ENCODE peak calls at places on chromosomes 11 and 22, in eight cellular contexts. One of them, this sample, is unnamed.

GRCh38 chr22:25645266-25645665 is 80.8 kb downstream of the GRK3 start:
- DNase-seq in body of pancreas: no peak
- DNase-seq in naive thymus-derived CD4-positive, alpha-beta T cell: no peak
- DNase-seq in breast epithelium: no peak
- DNase-seq in effector memory CD4-positive, alpha-beta T cell: no peak
- DNase-seq in lower lobe of right lung: no peak
- DNase-seq in CD8-positive, alpha-beta memory T cell: no peak
- DNase-seq in uterus: no peak
- DNase-seq in this sample: no peak

GRCh38 chr11:125351045-125351867 is 144.8 kb downstream of the FEZ1 start:
- DNase-seq in body of pancreas: no peak
- DNase-seq in naive thymus-derived CD4-positive, alpha-beta T cell: no peak
- DNase-seq in breast epithelium: no peak
- DNase-seq in effector memory CD4-positive, alpha-beta T cell: no peak
- DNase-seq in lower lobe of right lung: peak
- DNase-seq in CD8-positive, alpha-beta memory T cell: no peak
- DNase-seq in uterus: no peak
- DNase-seq in this sample: no peak

GRCh38 chr11:86374586-86374985 is at the start of gene CCDC81:
- DNase-seq in body of pancreas: peak
- DNase-seq in naive thymus-derived CD4-positive, alpha-beta T cell: no peak
- DNase-seq in breast epithelium: no peak
- DNase-seq in effector memory CD4-positive, alpha-beta T cell: no peak
- DNase-seq in lower lobe of right lung: peak
- DNase-seq in CD8-positive, alpha-beta memory T cell: no peak
- DNase-seq in uterus: no peak
- DNase-seq in this sample: no peak

GRCh38 chr11:90845799-90846198 is 623.0 kb upstream of the CHORDC1 start:
- DNase-seq in body of pancreas: no peak
- DNase-seq in naive thymus-derived CD4-positive, alpha-beta T cell: no peak
- DNase-seq in breast epithelium: no peak
- DNase-seq in effector memory CD4-positive, alpha-beta T cell: no peak
- DNase-seq in lower lobe of right lung: no peak
- DNase-seq in CD8-positive, alpha-beta memory T cell: no peak
- DNase-seq in uterus: no peak
- DNase-seq in this sample: no peak

GRCh38 chr11:125621995-125622394 is 3.0 kb upstream of the CHEK1 start:
- DNase-seq in body of pancreas: no peak
- DNase-seq in naive thymus-derived CD4-positive, alpha-beta T cell: no peak
- DNase-seq in breast epithelium: no peak
- DNase-seq in effector memory CD4-positive, alpha-beta T cell: no peak
- DNase-seq in lower lobe of right lung: no peak
- DNase-seq in CD8-positive, alpha-beta memory T cell: no peak
- DNase-seq in uterus: no peak
- DNase-seq in this sample: no peak

GRCh38 chr22:36257308-36257707 is 4.4 kb downstream of the APOL1 start:
- DNase-seq in body of pancreas: no peak
- DNase-seq in naive thymus-derived CD4-positive, alpha-beta T cell: no peak
- DNase-seq in breast epithelium: no peak
- DNase-seq in effector memory CD4-positive, alpha-beta T cell: no peak
- DNase-seq in lower lobe of right lung: no peak
- DNase-seq in CD8-positive, alpha-beta memory T cell: no peak
- DNase-seq in uterus: no peak
- DNase-seq in this sample: no peak

GRCh38 chr11:6658647-6659046 is 3.0 kb upstream of the DCHS1 start:
- DNase-seq in body of pancreas: no peak
- DNase-seq in naive thymus-derived CD4-positive, alpha-beta T cell: no peak
- DNase-seq in breast epithelium: no peak
- DNase-seq in effector memory CD4-positive, alpha-beta T cell: no peak
- DNase-seq in lower lobe of right lung: no peak
- DNase-seq in CD8-positive, alpha-beta memory T cell: no peak
- DNase-seq in uterus: no peak
- DNase-seq in this sample: no peak

GRCh38 chr11:2825261-2825885 is 60.2 kb downstream of the CDKN1C start:
- DNase-seq in body of pancreas: peak
- DNase-seq in naive thymus-derived CD4-positive, alpha-beta T cell: no peak
- DNase-seq in breast epithelium: peak
- DNase-seq in effector memory CD4-positive, alpha-beta T cell: no peak
- DNase-seq in lower lobe of right lung: peak
- DNase-seq in CD8-positive, alpha-beta memory T cell: no peak
- DNase-seq in uterus: peak
- DNase-seq in this sample: no peak

GRCh38 chr11:8090756-8091155 is 9.7 kb downstream of the TUB start:
- DNase-seq in body of pancreas: no peak
- DNase-seq in naive thymus-derived CD4-positive, alpha-beta T cell: no peak
- DNase-seq in breast epithelium: no peak
- DNase-seq in effector memory CD4-positive, alpha-beta T cell: no peak
- DNase-seq in lower lobe of right lung: no peak
- DNase-seq in CD8-positive, alpha-beta memory T cell: no peak
- DNase-seq in uterus: peak
- DNase-seq in this sample: no peak

GRCh38 chr11:134835561-134835960 is 423.5 kb upstream of the B3GAT1 start:
- DNase-seq in body of pancreas: no peak
- DNase-seq in naive thymus-derived CD4-positive, alpha-beta T cell: no peak
- DNase-seq in breast epithelium: no peak
- DNase-seq in effector memory CD4-positive, alpha-beta T cell: no peak
- DNase-seq in lower lobe of right lung: no peak
- DNase-seq in CD8-positive, alpha-beta memory T cell: no peak
- DNase-seq in uterus: no peak
- DNase-seq in this sample: no peak

GRCh38 chr11:116642902-116643301 is 129.9 kb downstream of the BUD13 start:
- DNase-seq in body of pancreas: no peak
- DNase-seq in naive thymus-derived CD4-positive, alpha-beta T cell: no peak
- DNase-seq in breast epithelium: no peak
- DNase-seq in effector memory CD4-positive, alpha-beta T cell: no peak
- DNase-seq in lower lobe of right lung: no peak
- DNase-seq in CD8-positive, alpha-beta memory T cell: no peak
- DNase-seq in uterus: no peak
- DNase-seq in this sample: no peak

GRCh38 chr22:19877626-19878339 is 23.1 kb upstream of the GNB1L start:
- DNase-seq in body of pancreas: peak
- DNase-seq in naive thymus-derived CD4-positive, alpha-beta T cell: no peak
- DNase-seq in breast epithelium: no peak
- DNase-seq in effector memory CD4-positive, alpha-beta T cell: no peak
- DNase-seq in lower lobe of right lung: peak
- DNase-seq in CD8-positive, alpha-beta memory T cell: no peak
- DNase-seq in uterus: peak
- DNase-seq in this sample: no peak

GRCh38 chr11:34728609-34729008 is 107.7 kb downstream of the EHF start:
- DNase-seq in body of pancreas: no peak
- DNase-seq in naive thymus-derived CD4-positive, alpha-beta T cell: no peak
- DNase-seq in breast epithelium: no peak
- DNase-seq in effector memory CD4-positive, alpha-beta T cell: no peak
- DNase-seq in lower lobe of right lung: no peak
- DNase-seq in CD8-positive, alpha-beta memory T cell: no peak
- DNase-seq in uterus: no peak
- DNase-seq in this sample: no peak

GRCh38 chr22:37476389-37477329 is 9.5 kb downstream of the MFNG start:
- DNase-seq in body of pancreas: no peak
- DNase-seq in naive thymus-derived CD4-positive, alpha-beta T cell: no peak
- DNase-seq in breast epithelium: no peak
- DNase-seq in effector memory CD4-positive, alpha-beta T cell: no peak
- DNase-seq in lower lobe of right lung: no peak
- DNase-seq in CD8-positive, alpha-beta memory T cell: no peak
- DNase-seq in uterus: no peak
- DNase-seq in this sample: no peak

GRCh38 chr11:26078217-26078821 is 253.6 kb upstream of the ANO3 start:
- DNase-seq in body of pancreas: no peak
- DNase-seq in naive thymus-derived CD4-positive, alpha-beta T cell: no peak
- DNase-seq in breast epithelium: no peak
- DNase-seq in effector memory CD4-positive, alpha-beta T cell: no peak
- DNase-seq in lower lobe of right lung: no peak
- DNase-seq in CD8-positive, alpha-beta memory T cell: no peak
- DNase-seq in uterus: no peak
- DNase-seq in this sample: no peak

GRCh38 chr11:1468473-1469066 is 18.0 kb downstream of the MOB2 start:
- DNase-seq in body of pancreas: no peak
- DNase-seq in naive thymus-derived CD4-positive, alpha-beta T cell: no peak
- DNase-seq in breast epithelium: no peak
- DNase-seq in effector memory CD4-positive, alpha-beta T cell: no peak
- DNase-seq in lower lobe of right lung: no peak
- DNase-seq in CD8-positive, alpha-beta memory T cell: no peak
- DNase-seq in uterus: no peak
- DNase-seq in this sample: no peak

GRCh38 chr11:120467627-120468026 is 43.9 kb upstream of the GRIK4 start:
- DNase-seq in body of pancreas: no peak
- DNase-seq in naive thymus-derived CD4-positive, alpha-beta T cell: no peak
- DNase-seq in breast epithelium: no peak
- DNase-seq in effector memory CD4-positive, alpha-beta T cell: no peak
- DNase-seq in lower lobe of right lung: no peak
- DNase-seq in CD8-positive, alpha-beta memory T cell: no peak
- DNase-seq in uterus: no peak
- DNase-seq in this sample: no peak

GRCh38 chr11:44417756-44418437 is 108.0 kb upstream of the ALX4 start:
- DNase-seq in body of pancreas: no peak
- DNase-seq in naive thymus-derived CD4-positive, alpha-beta T cell: no peak
- DNase-seq in breast epithelium: no peak
- DNase-seq in effector memory CD4-positive, alpha-beta T cell: no peak
- DNase-seq in lower lobe of right lung: no peak
- DNase-seq in CD8-positive, alpha-beta memory T cell: no peak
- DNase-seq in uterus: no peak
- DNase-seq in this sample: no peak

GRCh38 chr11:123203934-123204333 is 8.9 kb upstream of the CLMP start:
- DNase-seq in body of pancreas: no peak
- DNase-seq in naive thymus-derived CD4-positive, alpha-beta T cell: no peak
- DNase-seq in breast epithelium: no peak
- DNase-seq in effector memory CD4-positive, alpha-beta T cell: no peak
- DNase-seq in lower lobe of right lung: no peak
- DNase-seq in CD8-positive, alpha-beta memory T cell: no peak
- DNase-seq in uterus: no peak
- DNase-seq in this sample: no peak

DNA sequence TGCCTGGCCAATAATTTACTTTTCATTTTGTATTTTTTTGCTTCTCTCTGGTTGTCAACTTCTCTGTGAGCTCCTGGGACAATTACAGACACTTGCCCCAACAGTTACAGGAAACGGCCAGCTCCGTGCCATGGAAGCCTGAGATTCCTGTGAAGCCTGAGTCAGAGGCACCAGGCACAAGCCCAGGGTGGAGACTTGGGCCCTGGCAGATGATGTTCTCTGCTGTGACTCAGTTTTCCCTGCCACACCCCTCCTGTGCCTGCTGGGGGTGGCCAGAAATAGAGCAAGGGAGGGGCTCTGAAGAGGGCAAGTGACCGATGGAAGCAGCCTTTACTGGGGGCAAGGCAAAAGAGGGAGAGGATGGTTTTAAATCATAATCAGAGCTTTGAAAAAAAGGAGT is 4.9 kb downstream of the ATP5MGL start:
- DNase-seq in body of pancreas: no peak
- DNase-seq in naive thymus-derived CD4-positive, alpha-beta T cell: no peak
- DNase-seq in breast epithelium: no peak
- DNase-seq in effector memory CD4-positive, alpha-beta T cell: no peak
- DNase-seq in lower lobe of right lung: no peak
- DNase-seq in CD8-positive, alpha-beta memory T cell: no peak
- DNase-seq in uterus: peak
- DNase-seq in this sample: no peak
- H3K27ac ChIP-seq in body of pancreas: no peak
- H3K27ac ChIP-seq in naive thymus-derived CD4-positive, alpha-beta T cell: no peak
- H3K27ac ChIP-seq in breast epithelium: no peak
- H3K27ac ChIP-seq in effector memory CD4-positive, alpha-beta T cell: no peak
- H3K27ac ChIP-seq in lower lobe of right lung: peak
- H3K27ac ChIP-seq in CD8-positive, alpha-beta memory T cell: no peak
- H3K27ac ChIP-seq in uterus: peak
- H3K27ac ChIP-seq in this sample: no peak

GRCh38 chr22:17907731-17908051 is 116.7 kb downstream of the MICAL3 start:
- DNase-seq in body of pancreas: no peak
- DNase-seq in naive thymus-derived CD4-positive, alpha-beta T cell: no peak
- DNase-seq in breast epithelium: no peak
- DNase-seq in effector memory CD4-positive, alpha-beta T cell: no peak
- DNase-seq in lower lobe of right lung: no peak
- DNase-seq in CD8-positive, alpha-beta memory T cell: no peak
- DNase-seq in uterus: no peak
- DNase-seq in this sample: no peak
- H3K27ac ChIP-seq in body of pancreas: no peak
- H3K27ac ChIP-seq in naive thymus-derived CD4-positive, alpha-beta T cell: no peak
- H3K27ac ChIP-seq in breast epithelium: no peak
- H3K27ac ChIP-seq in effector memory CD4-positive, alpha-beta T cell: no peak
- H3K27ac ChIP-seq in lower lobe of right lung: no peak
- H3K27ac ChIP-seq in CD8-positive, alpha-beta memory T cell: no peak
- H3K27ac ChIP-seq in uterus: no peak
- H3K27ac ChIP-seq in this sample: peak

GRCh38 chr22:38712496-38713207 is 6.9 kb downstream of the GTPBP1 start:
- DNase-seq in body of pancreas: no peak
- DNase-seq in naive thymus-derived CD4-positive, alpha-beta T cell: no peak
- DNase-seq in breast epithelium: no peak
- DNase-seq in effector memory CD4-positive, alpha-beta T cell: no peak
- DNase-seq in lower lobe of right lung: no peak
- DNase-seq in CD8-positive, alpha-beta memory T cell: no peak
- DNase-seq in uterus: no peak
- DNase-seq in this sample: no peak

GRCh38 chr22:38710352-38710751 is 4.6 kb downstream of the GTPBP1 start:
- DNase-seq in body of pancreas: no peak
- DNase-seq in naive thymus-derived CD4-positive, alpha-beta T cell: no peak
- DNase-seq in breast epithelium: no peak
- DNase-seq in effector memory CD4-positive, alpha-beta T cell: no peak
- DNase-seq in lower lobe of right lung: no peak
- DNase-seq in CD8-positive, alpha-beta memory T cell: no peak
- DNase-seq in uterus: no peak
- DNase-seq in this sample: no peak

GRCh38 chr22:38707984-38708383 is 2.2 kb downstream of the GTPBP1 start:
- DNase-seq in body of pancreas: no peak
- DNase-seq in naive thymus-derived CD4-positive, alpha-beta T cell: no peak
- DNase-seq in breast epithelium: no peak
- DNase-seq in effector memory CD4-positive, alpha-beta T cell: no peak
- DNase-seq in lower lobe of right lung: no peak
- DNase-seq in CD8-positive, alpha-beta memory T cell: no peak
- DNase-seq in uterus: no peak
- DNase-seq in this sample: no peak

GRCh38 chr22:38709306-38709705 is 3.6 kb downstream of the GTPBP1 start:
- DNase-seq in body of pancreas: no peak
- DNase-seq in naive thymus-derived CD4-positive, alpha-beta T cell: no peak
- DNase-seq in breast epithelium: no peak
- DNase-seq in effector memory CD4-positive, alpha-beta T cell: no peak
- DNase-seq in lower lobe of right lung: no peak
- DNase-seq in CD8-positive, alpha-beta memory T cell: no peak
- DNase-seq in uterus: no peak
- DNase-seq in this sample: no peak

DNA sequence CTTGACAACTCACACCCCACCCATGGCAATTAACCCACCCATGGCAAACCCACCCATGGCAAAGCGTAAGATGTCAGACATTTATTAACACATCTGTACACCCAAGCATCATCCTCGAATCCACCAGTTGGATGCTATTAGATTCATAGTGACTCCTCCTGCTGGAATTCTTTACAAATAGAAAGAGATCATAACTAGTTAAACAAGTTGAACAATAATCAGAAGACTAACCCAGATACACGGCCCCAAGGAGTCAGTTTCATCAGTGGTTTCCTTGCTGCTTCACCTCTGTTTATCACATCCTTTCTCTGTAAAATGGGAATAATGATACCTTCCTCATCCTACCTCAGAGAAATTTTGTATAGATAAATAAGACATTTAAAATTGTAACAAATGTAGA is 5.1 kb downstream of the GTPBP1 start:
- DNase-seq in body of pancreas: no peak
- DNase-seq in naive thymus-derived CD4-positive, alpha-beta T cell: no peak
- DNase-seq in breast epithelium: no peak
- DNase-seq in effector memory CD4-positive, alpha-beta T cell: no peak
- DNase-seq in lower lobe of right lung: no peak
- DNase-seq in CD8-positive, alpha-beta memory T cell: no peak
- DNase-seq in uterus: no peak
- DNase-seq in this sample: no peak
- H3K27ac ChIP-seq in body of pancreas: no peak
- H3K27ac ChIP-seq in naive thymus-derived CD4-positive, alpha-beta T cell: no peak
- H3K27ac ChIP-seq in breast epithelium: no peak
- H3K27ac ChIP-seq in effector memory CD4-positive, alpha-beta T cell: no peak
- H3K27ac ChIP-seq in lower lobe of right lung: no peak
- H3K27ac ChIP-seq in CD8-positive, alpha-beta memory T cell: no peak
- H3K27ac ChIP-seq in uterus: no peak
- H3K27ac ChIP-seq in this sample: no peak

GRCh38 chr11:111633756-111634362 is 31.6 kb downstream of the SIK2 start:
- DNase-seq in body of pancreas: no peak
- DNase-seq in naive thymus-derived CD4-positive, alpha-beta T cell: no peak
- DNase-seq in breast epithelium: no peak
- DNase-seq in effector memory CD4-positive, alpha-beta T cell: no peak
- DNase-seq in lower lobe of right lung: no peak
- DNase-seq in CD8-positive, alpha-beta memory T cell: no peak
- DNase-seq in uterus: no peak
- DNase-seq in this sample: no peak
- H3K27ac ChIP-seq in body of pancreas: peak
- H3K27ac ChIP-seq in naive thymus-derived CD4-positive, alpha-beta T cell: no peak
- H3K27ac ChIP-seq in breast epithelium: peak
- H3K27ac ChIP-seq in effector memory CD4-positive, alpha-beta T cell: no peak
- H3K27ac ChIP-seq in lower lobe of right lung: peak
- H3K27ac ChIP-seq in CD8-positive, alpha-beta memory T cell: no peak
- H3K27ac ChIP-seq in uterus: peak
- H3K27ac ChIP-seq in this sample: no peak

This sample was measured in substantia nigra.